ENCODE peak calls at places on chromosome 15, in seven cellular contexts. One of them, this sample, is unnamed.
A peak's percentile ranks its signal among the peaks of the same experiment; 100 is the strongest.

GRCh38 chr15:42102646-42103235 is 8.4 kb upstream of the PLA2G4D start:
- DNase-seq in HCT116: no peak
- DNase-seq in GM12878: no peak
- DNase-seq in HepG2: no peak
- DNase-seq in SK-N-SH: no peak
- DNase-seq in K562: no peak
- DNase-seq in H1: no peak
- DNase-seq in this sample: no peak

GRCh38 chr15:23444269-23444668 is 2.8 kb downstream of the GOLGA6L2 start:
- DNase-seq in HCT116: no peak
- DNase-seq in GM12878: no peak
- DNase-seq in HepG2: no peak
- DNase-seq in SK-N-SH: no peak
- DNase-seq in K562: no peak
- DNase-seq in H1: no peak
- DNase-seq in this sample: no peak

GRCh38 chr15:90593469-90594158 is 63.9 kb downstream of the CRTC3 start:
- DNase-seq in HCT116: no peak
- DNase-seq in GM12878: no peak
- DNase-seq in HepG2: no peak
- DNase-seq in SK-N-SH: no peak
- DNase-seq in K562: no peak
- DNase-seq in H1: no peak
- DNase-seq in this sample: no peak

GRCh38 chr15:87916208-87916607 is 340.3 kb downstream of the NTRK3 start:
- DNase-seq in HCT116: no peak
- DNase-seq in GM12878: no peak
- DNase-seq in HepG2: no peak
- DNase-seq in SK-N-SH: no peak
- DNase-seq in K562: no peak
- DNase-seq in H1: no peak
- DNase-seq in this sample: no peak

GRCh38 chr15:90478981-90479481 is 50.7 kb upstream of the CRTC3 start:
- DNase-seq in HCT116: peak; percentile 12
- DNase-seq in GM12878: no peak
- DNase-seq in HepG2: no peak
- DNase-seq in SK-N-SH: no peak
- DNase-seq in K562: no peak
- DNase-seq in H1: no peak
- DNase-seq in this sample: no peak

GRCh38 chr15:28110416-28110975 is 11.4 kb upstream of the OCA2 start:
- DNase-seq in HCT116: no peak
- DNase-seq in GM12878: no peak
- DNase-seq in HepG2: no peak
- DNase-seq in SK-N-SH: no peak
- DNase-seq in K562: no peak
- DNase-seq in H1: peak; percentile 33
- DNase-seq in this sample: no peak

GRCh38 chr15:40155270-40155910 is 5.5 kb upstream of the BUB1B start:
- DNase-seq in HCT116: no peak
- DNase-seq in GM12878: no peak
- DNase-seq in HepG2: no peak
- DNase-seq in SK-N-SH: no peak
- DNase-seq in K562: no peak
- DNase-seq in H1: peak; percentile 79
- DNase-seq in this sample: peak; percentile 85

GRCh38 chr15:55742927-55743614 is at the start of gene PRTG:
- DNase-seq in HCT116: no peak
- DNase-seq in GM12878: no peak
- DNase-seq in HepG2: peak; percentile 72
- DNase-seq in SK-N-SH: peak; percentile 96
- DNase-seq in K562: peak; percentile 37
- DNase-seq in H1: peak; percentile 76
- DNase-seq in this sample: peak; percentile 69

GRCh38 chr15:56732135-56732880 is 1.0 kb downstream of the ZNF280D start:
- DNase-seq in HCT116: no peak
- DNase-seq in GM12878: no peak
- DNase-seq in HepG2: peak; percentile 11
- DNase-seq in SK-N-SH: peak; percentile 51
- DNase-seq in K562: no peak
- DNase-seq in H1: no peak
- DNase-seq in this sample: no peak

GRCh38 chr15:49235446-49236207 is 65.6 kb downstream of the GALK2 start:
- DNase-seq in HCT116: peak; percentile 48
- DNase-seq in GM12878: peak; percentile 56
- DNase-seq in HepG2: peak; percentile 37
- DNase-seq in SK-N-SH: peak; percentile 44
- DNase-seq in K562: peak; percentile 15
- DNase-seq in H1: peak; percentile 59
- DNase-seq in this sample: peak; percentile 23

GRCh38 chr15:65460948-65461347 is 38.2 kb upstream of the IGDCC4 start:
- DNase-seq in HCT116: no peak
- DNase-seq in GM12878: no peak
- DNase-seq in HepG2: no peak
- DNase-seq in SK-N-SH: no peak
- DNase-seq in K562: no peak
- DNase-seq in H1: no peak
- DNase-seq in this sample: no peak

GRCh38 chr15:61169904-61170695 is 59.0 kb downstream of the RORA start:
- DNase-seq in HCT116: no peak
- DNase-seq in GM12878: peak; percentile 15
- DNase-seq in HepG2: no peak
- DNase-seq in SK-N-SH: no peak
- DNase-seq in K562: no peak
- DNase-seq in H1: no peak
- DNase-seq in this sample: no peak

GRCh38 chr15:46127361-46127874 is 492.6 kb downstream of the SQOR start:
- DNase-seq in HCT116: no peak
- DNase-seq in GM12878: no peak
- DNase-seq in HepG2: no peak
- DNase-seq in SK-N-SH: no peak
- DNase-seq in K562: no peak
- DNase-seq in H1: no peak
- DNase-seq in this sample: no peak

GRCh38 chr15:59501531-59502113 is 63.6 kb downstream of the FAM81A start:
- DNase-seq in HCT116: peak; percentile 69
- DNase-seq in GM12878: no peak
- DNase-seq in HepG2: peak; percentile 72
- DNase-seq in SK-N-SH: peak; percentile 60
- DNase-seq in K562: peak; percentile 47
- DNase-seq in H1: peak; percentile 63
- DNase-seq in this sample: peak; percentile 45

GRCh38 chr15:69628256-69629093 is 175.9 kb downstream of the RPLP1 start:
- DNase-seq in HCT116: no peak
- DNase-seq in GM12878: no peak
- DNase-seq in HepG2: no peak
- DNase-seq in SK-N-SH: no peak
- DNase-seq in K562: no peak
- DNase-seq in H1: no peak
- DNase-seq in this sample: no peak

GRCh38 chr15:68256675-68257450 is 20.7 kb upstream of the FEM1B start:
- DNase-seq in HCT116: no peak
- DNase-seq in GM12878: no peak
- DNase-seq in HepG2: peak; percentile 56
- DNase-seq in SK-N-SH: no peak
- DNase-seq in K562: no peak
- DNase-seq in H1: peak; percentile 94
- DNase-seq in this sample: no peak

GRCh38 chr15:49901867-49902775 is 216.9 kb downstream of the ATP8B4 start:
- DNase-seq in HCT116: no peak
- DNase-seq in GM12878: no peak
- DNase-seq in HepG2: no peak
- DNase-seq in SK-N-SH: no peak
- DNase-seq in K562: no peak
- DNase-seq in H1: no peak
- DNase-seq in this sample: no peak

GRCh38 chr15:70324001-70324974 is 226.6 kb upstream of the TLE3 start:
- DNase-seq in HCT116: no peak
- DNase-seq in GM12878: no peak
- DNase-seq in HepG2: no peak
- DNase-seq in SK-N-SH: peak; percentile 53
- DNase-seq in K562: no peak
- DNase-seq in H1: peak; percentile 8
- DNase-seq in this sample: peak; percentile 99

GRCh38 chr15:39593071-39594055 is 12.5 kb downstream of the THBS1 start:
- DNase-seq in HCT116: no peak
- DNase-seq in GM12878: no peak
- DNase-seq in HepG2: no peak
- DNase-seq in SK-N-SH: no peak
- DNase-seq in K562: no peak
- DNase-seq in H1: no peak
- DNase-seq in this sample: no peak

GRCh38 chr15:91338763-91339162 is 238.7 kb downstream of the SV2B start:
- DNase-seq in HCT116: no peak
- DNase-seq in GM12878: no peak
- DNase-seq in HepG2: no peak
- DNase-seq in SK-N-SH: no peak
- DNase-seq in K562: no peak
- DNase-seq in H1: peak; percentile 54
- DNase-seq in this sample: no peak

GRCh38 chr15:101070502-101071273 is 151.5 kb downstream of the LRRK1 start:
- DNase-seq in HCT116: no peak
- DNase-seq in GM12878: no peak
- DNase-seq in HepG2: peak; percentile 99
- DNase-seq in SK-N-SH: no peak
- DNase-seq in K562: no peak
- DNase-seq in H1: no peak
- DNase-seq in this sample: no peak

GRCh38 chr15:35115155-35115725 is 30.1 kb upstream of the NANOGP8 start:
- DNase-seq in HCT116: no peak
- DNase-seq in GM12878: no peak
- DNase-seq in HepG2: peak; percentile 15
- DNase-seq in SK-N-SH: no peak
- DNase-seq in K562: no peak
- DNase-seq in H1: no peak
- DNase-seq in this sample: no peak

GRCh38 chr15:57611938-57612337 is 20.2 kb downstream of the MYZAP start:
- DNase-seq in HCT116: peak; percentile 34
- DNase-seq in GM12878: no peak
- DNase-seq in HepG2: peak; percentile 12
- DNase-seq in SK-N-SH: peak; percentile 19
- DNase-seq in K562: no peak
- DNase-seq in H1: no peak
- DNase-seq in this sample: peak; percentile 88

GRCh38 chr15:38149315-38149714 is 103.3 kb upstream of the SPRED1 start:
- DNase-seq in HCT116: no peak
- DNase-seq in GM12878: peak; percentile 11
- DNase-seq in HepG2: no peak
- DNase-seq in SK-N-SH: no peak
- DNase-seq in K562: no peak
- DNase-seq in H1: no peak
- DNase-seq in this sample: no peak

GRCh38 chr15:38145671-38146111 is 106.9 kb upstream of the SPRED1 start:
- DNase-seq in HCT116: no peak
- DNase-seq in GM12878: no peak
- DNase-seq in HepG2: no peak
- DNase-seq in SK-N-SH: no peak
- DNase-seq in K562: no peak
- DNase-seq in H1: no peak
- DNase-seq in this sample: no peak

GRCh38 chr15:38147246-38147645 is 105.4 kb upstream of the SPRED1 start:
- DNase-seq in HCT116: no peak
- DNase-seq in GM12878: no peak
- DNase-seq in HepG2: no peak
- DNase-seq in SK-N-SH: peak; percentile 8
- DNase-seq in K562: no peak
- DNase-seq in H1: no peak
- DNase-seq in this sample: no peak

GRCh38 chr15:38148476-38148875 is 104.2 kb upstream of the SPRED1 start:
- DNase-seq in HCT116: no peak
- DNase-seq in GM12878: no peak
- DNase-seq in HepG2: no peak
- DNase-seq in SK-N-SH: no peak
- DNase-seq in K562: no peak
- DNase-seq in H1: no peak
- DNase-seq in this sample: no peak

GRCh38 chr15:38144921-38145320 is 107.7 kb upstream of the SPRED1 start:
- DNase-seq in HCT116: no peak
- DNase-seq in GM12878: no peak
- DNase-seq in HepG2: no peak
- DNase-seq in SK-N-SH: no peak
- DNase-seq in K562: no peak
- DNase-seq in H1: no peak
- DNase-seq in this sample: no peak
- TF ChIP-seq JUND in HCT116: no peak
- TF ChIP-seq JUND in GM12878: no peak
- TF ChIP-seq JUND in HepG2: no peak
- TF ChIP-seq JUND in SK-N-SH: no peak
- TF ChIP-seq JUND in K562: no peak
- TF ChIP-seq JUND in H1: no peak
- TF ChIP-seq JUND in this sample: no peak

DNA sequence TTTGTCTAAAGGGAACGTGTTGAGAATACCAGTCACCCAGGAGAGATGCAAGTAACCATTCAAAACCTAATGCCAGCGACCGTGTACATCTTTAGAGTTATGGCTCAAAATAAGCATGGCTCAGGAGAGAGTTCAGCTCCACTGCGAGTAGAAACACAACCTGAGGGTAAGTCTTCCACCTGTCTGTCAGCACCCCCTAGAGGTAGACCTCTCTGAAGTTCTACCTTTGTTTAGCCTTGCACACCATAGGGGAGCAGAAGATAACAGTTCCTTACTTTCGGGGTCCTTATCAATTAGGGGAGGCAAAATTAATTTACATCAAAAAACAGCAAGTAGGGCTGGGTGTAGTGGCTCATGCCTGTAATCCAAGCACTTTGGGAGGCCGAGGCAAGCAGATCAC is 124.4 kb downstream of the HCN4 start:
- DNase-seq in HCT116: peak; percentile 22
- DNase-seq in GM12878: no peak
- DNase-seq in HepG2: peak; percentile 31
- DNase-seq in SK-N-SH: peak; percentile 10
- DNase-seq in K562: peak; percentile 28
- DNase-seq in H1: peak; percentile 49
- DNase-seq in this sample: peak; percentile 60
- TF ChIP-seq JUND in HCT116: no peak
- TF ChIP-seq JUND in GM12878: no peak
- TF ChIP-seq JUND in HepG2: no peak
- TF ChIP-seq JUND in SK-N-SH: no peak
- TF ChIP-seq JUND in K562: no peak
- TF ChIP-seq JUND in H1: no peak
- TF ChIP-seq JUND in this sample: no peak

GRCh38 chr15:80580107-80580506 is 115.0 kb upstream of the ABHD17C start:
- DNase-seq in HCT116: no peak
- DNase-seq in GM12878: no peak
- DNase-seq in HepG2: no peak
- DNase-seq in SK-N-SH: no peak
- DNase-seq in K562: no peak
- DNase-seq in H1: no peak
- DNase-seq in this sample: no peak
- TF ChIP-seq JUND in HCT116: no peak
- TF ChIP-seq JUND in GM12878: no peak
- TF ChIP-seq JUND in HepG2: no peak
- TF ChIP-seq JUND in SK-N-SH: no peak
- TF ChIP-seq JUND in K562: no peak
- TF ChIP-seq JUND in H1: no peak
- TF ChIP-seq JUND in this sample: no peak

DNA sequence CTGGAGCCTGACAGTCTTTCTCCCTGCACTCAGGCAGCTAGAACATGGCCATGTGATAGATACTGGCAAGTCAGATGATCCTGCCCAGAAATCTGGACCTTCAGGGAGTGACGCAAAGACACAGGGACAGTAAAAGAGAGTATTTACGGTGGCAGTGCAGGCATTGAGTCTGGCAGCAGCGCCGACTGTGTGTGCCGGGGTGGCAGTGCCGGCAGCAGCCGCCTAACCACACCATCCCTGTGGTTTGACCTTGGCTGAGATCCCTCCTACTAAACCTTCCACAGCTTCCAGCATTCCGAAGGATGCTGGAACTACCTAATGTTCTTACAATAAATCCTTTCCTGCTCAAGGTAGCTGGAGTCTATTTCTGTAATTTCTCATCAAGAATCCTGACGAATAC is 4.6 kb upstream of the TSPAN3 start:
- DNase-seq in HCT116: no peak
- DNase-seq in GM12878: no peak
- DNase-seq in HepG2: peak; percentile 19
- DNase-seq in SK-N-SH: no peak
- DNase-seq in K562: no peak
- DNase-seq in H1: no peak
- DNase-seq in this sample: no peak
- TF ChIP-seq JUND in HCT116: no peak
- TF ChIP-seq JUND in GM12878: no peak
- TF ChIP-seq JUND in HepG2: no peak
- TF ChIP-seq JUND in SK-N-SH: no peak
- TF ChIP-seq JUND in K562: no peak
- TF ChIP-seq JUND in H1: no peak
- TF ChIP-seq JUND in this sample: no peak